ENCODE peak calls at places on chromosomes 3 and 15, in four cellular contexts. G, V, X and P are unnamed samples.
A peak's percentile ranks its signal among the peaks of the same experiment; 100 is the strongest.

GRCh38 chr3:162072656-162073055 is 576.0 kb downstream of the OTOL1 start:
- DNase-seq in G (no peak), X (no peak), V (no peak), P (no peak)

GRCh38 chr3:65992106-65992505 is 46.6 kb downstream of the MAGI1 start:
- DNase-seq in G (no peak), X (no peak), V (no peak), P (no peak)

GRCh38 chr3:60010778-60011177 is 961.0 kb upstream of the CFAP20DC start:
- DNase-seq in V (no peak), G (no peak), X (no peak), P (no peak)

GRCh38 chr3:186298876-186299275 is 63.2 kb downstream of the DGKG start:
- DNase-seq in G (no peak), V (no peak), X (no peak), P (no peak)

GRCh38 chr3:27114684-27115083 is 254.5 kb downstream of the NEK10 start:
- DNase-seq in V (no peak), G (no peak), X (no peak), P (peak; percentile 60)

GRCh38 chr3:52054689-52055511 is 1.5 kb downstream of the DUSP7 start:
- DNase-seq in G (no peak), X (no peak), V (peak; percentile 58), P (no peak)

GRCh38 chr3:25182794-25183193 is 245.3 kb upstream of the RARB start:
- DNase-seq in V (no peak), G (no peak), X (no peak), P (no peak)

GRCh38 chr15:90871097-90871715 is 2.8 kb downstream of the FURIN start:
- DNase-seq in X (peak; percentile 45), V (peak; percentile 46), G (peak; percentile 50), P (no peak)

GRCh38 chr3:134201201-134202130 is 49.2 kb downstream of the RYK start:
- DNase-seq in V (no peak), G (no peak), X (no peak), P (no peak)

GRCh38 chr3:49647741-49648140 is 26.4 kb upstream of the APEH start:
- DNase-seq in X (no peak), G (no peak), V (no peak), P (no peak)

GRCh38 chr3:44511238-44511567 is 33.7 kb upstream of the ZNF445 start:
- DNase-seq in X (peak; percentile 24), V (no peak), G (no peak), P (peak; percentile 46)

GRCh38 chr3:140822381-140823047 is 119.1 kb upstream of the SLC25A36 start:
- DNase-seq in G (no peak), V (no peak), X (no peak), P (peak; percentile 27)

GRCh38 chr15:53586815-53587214 is 172.6 kb downstream of the WDR72 start:
- DNase-seq in X (peak; percentile 9), V (peak; percentile 87), G (peak; percentile 60), P (peak; percentile 37)
- TF ChIP-seq NR3C1 in X (no peak), V (no peak), G (no peak), P (no peak)

DNA sequence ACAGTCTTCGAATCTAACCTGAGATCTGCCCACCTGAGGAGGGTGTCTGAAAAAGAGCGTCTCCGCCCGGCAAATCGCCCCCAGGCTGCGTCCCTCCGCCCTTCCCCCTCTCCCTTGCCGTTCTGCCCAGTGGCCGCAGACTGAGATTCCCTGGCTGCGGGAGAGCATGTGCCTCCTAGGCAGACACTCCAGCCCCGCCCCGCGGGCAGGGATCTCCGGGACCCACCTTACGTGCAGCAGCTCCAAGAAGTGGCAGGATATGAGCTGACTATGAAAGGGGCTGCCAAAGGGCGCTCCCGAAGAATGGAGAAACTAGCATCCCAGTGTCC is 2.7 kb upstream of the WNT5A start:
- DNase-seq in X (no peak), V (peak; percentile 72), G (no peak), P (no peak)
- TF ChIP-seq NR3C1 in X (no peak), V (no peak), G (no peak), P (no peak)

GRCh38 chr3:178300441-178300959 is 235.7 kb upstream of the KCNMB2 start:
- DNase-seq in G (no peak), V (no peak), X (peak; percentile 16), P (no peak)

GRCh38 chr3:178295257-178295912 is 240.9 kb upstream of the KCNMB2 start:
- DNase-seq in V (no peak), G (no peak), X (no peak), P (no peak)

GRCh38 chr3:178291971-178292370 is 244.3 kb upstream of the KCNMB2 start:
- DNase-seq in V (no peak), X (no peak), G (no peak), P (no peak)

GRCh38 chr3:178297732-178298131 is 238.5 kb upstream of the KCNMB2 start:
- DNase-seq in V (no peak), G (no peak), X (no peak), P (no peak)

GRCh38 chr3:178297204-178297603 is 239.0 kb upstream of the KCNMB2 start:
- DNase-seq in V (no peak), G (no peak), X (no peak), P (no peak)
- TF ChIP-seq NR3C1 in V (no peak), G (no peak), X (no peak), P (no peak)

GRCh38 chr15:47196057-47196456 is 521.2 kb upstream of the SEMA6D start:
- DNase-seq in G (peak; percentile 66), X (peak; percentile 52), V (peak; percentile 83), P (peak; percentile 48)
- TF ChIP-seq NR3C1 in G (no peak), X (no peak), V (no peak), P (no peak)

GRCh38 chr15:70522323-70522966 is 240.9 kb downstream of the UACA start:
- DNase-seq in G (no peak), V (no peak), X (no peak), P (no peak)

GRCh38 chr15:70521576-70522322 is 241.6 kb downstream of the UACA start:
- DNase-seq in G (no peak), V (no peak), X (no peak), P (no peak)

GRCh38 chr15:70523634-70524033 is 239.7 kb downstream of the UACA start:
- DNase-seq in G (no peak), X (no peak), V (no peak), P (no peak)

GRCh38 chr15:70524470-70524869 is 238.9 kb downstream of the UACA start:
- DNase-seq in X (no peak), G (no peak), V (no peak), P (no peak)

GRCh38 chr15:70523192-70523591 is 240.2 kb downstream of the UACA start:
- DNase-seq in V (no peak), G (no peak), X (no peak), P (no peak)
- TF ChIP-seq NR3C1 in V (no peak), G (no peak), X (no peak), P (no peak)

DNA sequence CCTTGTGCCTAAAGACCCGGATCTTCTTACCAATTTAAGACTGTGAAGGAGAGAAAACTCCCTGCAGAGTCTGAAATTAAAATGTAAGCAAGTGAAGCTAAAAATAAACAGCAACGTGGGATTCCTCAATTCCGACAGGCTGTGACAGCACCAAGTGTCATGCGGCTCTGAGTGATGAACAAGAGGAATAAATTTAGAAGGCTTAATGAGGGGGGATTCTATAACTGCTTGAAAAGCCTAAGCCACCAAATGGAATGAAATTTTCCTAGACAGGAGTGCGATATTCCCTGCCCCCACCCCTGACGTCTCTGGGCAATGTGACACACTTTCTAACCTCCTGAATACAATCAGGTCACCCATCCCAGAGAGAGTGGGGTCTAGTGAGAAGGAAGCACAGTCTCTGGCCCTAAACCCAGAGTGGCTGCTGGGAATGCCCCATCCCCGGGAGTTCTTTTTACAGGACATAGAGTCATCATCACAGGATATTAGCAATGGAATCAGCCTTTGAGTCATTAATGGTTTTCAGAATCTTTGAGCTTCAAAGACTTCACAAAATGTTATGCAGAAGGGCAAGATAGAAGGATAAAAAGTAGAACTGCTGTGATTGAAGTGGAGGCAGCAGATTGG is 114.3 kb downstream of the EDEM1 start:
- DNase-seq in V (no peak), X (no peak), G (no peak), P (no peak)
- TF ChIP-seq NR3C1 in V (no peak), X (no peak), G (no peak), P (no peak)

GRCh38 chr3:8458235-8458634 is 43.4 kb upstream of the LMCD1 start:
- DNase-seq in X (no peak), G (no peak), V (no peak), P (no peak)

GRCh38 chr3:8458711-8459110 is 42.9 kb upstream of the LMCD1 start:
- DNase-seq in X (no peak), G (no peak), V (no peak), P (no peak)

GRCh38 chr3:8460050-8460708 is 41.4 kb upstream of the LMCD1 start:
- DNase-seq in V (no peak), X (no peak), G (no peak), P (no peak)

GRCh38 chr3:8464668-8465067 is 37.0 kb upstream of the LMCD1 start:
- DNase-seq in G (no peak), V (no peak), X (no peak), P (no peak)

GRCh38 chr3:8460815-8461482 is 40.7 kb upstream of the LMCD1 start:
- DNase-seq in X (no peak), G (no peak), V (no peak), P (no peak)
- TF ChIP-seq NR3C1 in X (no peak), G (no peak), V (no peak), P (no peak)